ENCODE peak calls at places on chromosomes 2 and 18, in four cellular contexts. O is iris pigment epithelial cell, H is NCI-H460, V is renal cortical epithelial cell. C is an unnamed sample.

GRCh38 chr2:98669675-98670074 is 61.3 kb downstream of the MGAT4A start:
- DNase-seq in O (peak), H (no peak), V (peak), C (no peak)

GRCh38 chr2:241835605-241836004 is 23.1 kb downstream of the PDCD1 start:
- DNase-seq in O (no peak), H (no peak), V (no peak), C (no peak)

GRCh38 chr2:81445176-81445575 is 1140.6 kb upstream of the LRRTM1 start:
- DNase-seq in O (no peak), H (no peak), V (peak), C (no peak)

GRCh38 chr18:24601624-24602023 is 141.2 kb downstream of the HRH4 start:
- DNase-seq in O (no peak), H (no peak), V (peak), C (peak)

GRCh38 chr2:237909075-237909695 is 49.8 kb downstream of the RAMP1 start:
- DNase-seq in O (no peak), H (no peak), V (no peak), C (no peak)

GRCh38 chr2:190023860-190024259 is 38.7 kb downstream of the MSTN start:
- DNase-seq in O (peak), H (peak), V (peak), C (no peak)

GRCh38 chr18:12944724-12945123 is 3.1 kb upstream of the SEH1L start:
- DNase-seq in O (peak), H (no peak), V (peak), C (no peak)

GRCh38 chr2:170201262-170201661 is 23.3 kb downstream of the MYO3B start:
- DNase-seq in O (no peak), H (no peak), V (no peak), C (no peak)

GRCh38 chr2:152560163-152560562 is 157.1 kb downstream of the PRPF40A start:
- DNase-seq in O (peak), H (no peak), V (peak), C (no peak)

GRCh38 chr18:9366126-9366714 is 31.6 kb downstream of the TWSG1 start:
- DNase-seq in O (peak), H (peak), V (peak), C (peak)

GRCh38 chr2:18910843-18911242 is 321.5 kb upstream of the NT5C1B start:
- DNase-seq in O (peak), H (peak), V (peak), C (no peak)

GRCh38 chr2:134193006-134193405 is 60.9 kb upstream of the MGAT5 start:
- DNase-seq in O (peak), H (no peak), V (peak), C (no peak)

GRCh38 chr2:237281900-237282306 is 132.1 kb downstream of the COL6A3 start:
- DNase-seq in O (peak), H (peak), V (peak), C (no peak)

GRCh38 chr18:36675076-36675475 is 153.7 kb downstream of the TPGS2 start:
- DNase-seq in O (no peak), H (no peak), V (no peak), C (no peak)

GRCh38 chr18:12657849-12658829 is at the start of gene SPIRE1:
- DNase-seq in O (peak), H (peak), V (no peak), C (peak)

GRCh38 chr2:101251844-101252407 is 760 bp upstream of the CNOT11 start:
- DNase-seq in O (no peak), H (peak), V (peak), C (peak)

GRCh38 chr2:51027442-51027841 is 4.5 kb downstream of the NRXN1 start:
- DNase-seq in O (no peak), H (no peak), V (no peak), C (no peak)

GRCh38 chr2:240593703-240594451 is 7.3 kb downstream of the CAPN10 start:
- DNase-seq in O (no peak), H (no peak), V (no peak), C (no peak)

GRCh38 chr2:239208470-239209180 is 192.2 kb downstream of the HDAC4 start:
- DNase-seq in O (no peak), H (no peak), V (no peak), C (no peak)

GRCh38 chr2:102021776-102022175 is 30.0 kb downstream of the IL1R2 start:
- DNase-seq in O (peak), H (no peak), V (no peak), C (no peak)

GRCh38 chr2:239366740-239367139 is 34.1 kb downstream of the HDAC4 start:
- DNase-seq in O (no peak), H (no peak), V (no peak), C (no peak)

GRCh38 chr2:9721346-9721745 is 90.5 kb upstream of the YWHAQ start:
- DNase-seq in O (no peak), H (no peak), V (no peak), C (no peak)

GRCh38 chr2:73759287-73759764 is 20.6 kb downstream of the DUSP11 start:
- DNase-seq in O (peak), H (no peak), V (no peak), C (peak)

GRCh38 chr18:1002653-1003178 is 98.0 kb downstream of the ADCYAP1 start:
- DNase-seq in O (peak), H (no peak), V (peak), C (no peak)

GRCh38 chr2:239252433-239253200 is 148.2 kb downstream of the HDAC4 start:
- DNase-seq in O (no peak), H (no peak), V (peak), C (peak)

GRCh38 chr18:12744103-12744502 is 41.3 kb downstream of the PSMG2 start:
- DNase-seq in O (peak), H (peak), V (peak), C (peak)

GRCh38 chr18:63730788-63731187 is 28.0 kb downstream of the SERPINB11 start:
- DNase-seq in O (no peak), H (no peak), V (peak), C (no peak)

GRCh38 chr2:71534786-71535185 is 81.4 kb downstream of the DYSF start:
- DNase-seq in O (no peak), H (no peak), V (no peak), C (no peak)

GRCh38 chr2:6771539-6772365 is 94.0 kb downstream of the CMPK2 start:
- DNase-seq in O (no peak), H (no peak), V (no peak), C (no peak)

GRCh38 chr18:46237891-46238290 is 133.7 kb downstream of the HAUS1 start:
- DNase-seq in O (no peak), H (no peak), V (no peak), C (no peak)

GRCh38 chr2:30159766-30160165 is 13.0 kb downstream of the YPEL5 start:
- DNase-seq in O (no peak), H (no peak), V (no peak), C (no peak)

C was measured in cerebellum.